ENCODE peak calls at places on chromosome 6, in nine cellular contexts. F is cardiac muscle cell, R is GM10248, L is hepatocyte, C is neural progenitor cell, N is heart right ventricle, A is endothelial cell, P is fibroblast of lung, Q is stomach. J is an unnamed sample.

GRCh38 chr6:20479075-20479871 is 55.0 kb upstream of the CDKAL1 start:
- DNase-seq in F (peak), R (no peak), L (no peak), C (no peak), N (no peak), A (no peak), P (no peak), Q (no peak), J (no peak)

GRCh38 chr6:117232191-117232590 is 33.2 kb upstream of the VGLL2 start:
- DNase-seq in F (no peak), R (no peak), L (no peak), C (no peak), N (no peak), A (no peak), P (no peak), Q (no peak), J (peak)

GRCh38 chr6:139367810-139368321 is 6.6 kb downstream of the CITED2 start:
- DNase-seq in F (peak), R (no peak), L (no peak), C (peak), N (no peak), A (no peak), P (no peak), Q (no peak), J (no peak)

GRCh38 chr6:102387351-102388033 is 994.0 kb downstream of the GRIK2 start:
- DNase-seq in F (no peak), R (no peak), L (no peak), C (no peak), N (no peak), A (no peak), P (no peak), Q (no peak), J (no peak)

GRCh38 chr6:33118525-33119123 is 42.8 kb downstream of the HLA-DPB1 start:
- DNase-seq in F (peak), R (peak), L (peak), C (peak), N (peak), A (no peak), P (peak), Q (no peak), J (peak)

GRCh38 chr6:31113861-31114539 is 600 bp upstream of the PSORS1C1 start:
- DNase-seq in F (peak), R (no peak), L (peak), C (no peak), N (no peak), A (no peak), P (peak), Q (no peak), J (no peak)

GRCh38 chr6:106790935-106791334 is 161.6 kb downstream of the QRSL1 start:
- DNase-seq in F (no peak), R (no peak), L (no peak), C (no peak), N (no peak), A (no peak), P (no peak), Q (no peak), J (no peak)

GRCh38 chr6:89482136-89482535 is 49.2 kb downstream of the ANKRD6 start:
- DNase-seq in F (no peak), R (no peak), L (no peak), C (no peak), N (no peak), A (no peak), P (no peak), Q (no peak), J (no peak)

GRCh38 chr6:118648866-118649554 is 2.4 kb downstream of the CEP85L start:
- DNase-seq in F (no peak), R (no peak), L (no peak), C (no peak), N (no peak), A (no peak), P (peak), Q (no peak), J (no peak)

GRCh38 chr6:168615837-168616236 is 174.9 kb downstream of the SMOC2 start:
- DNase-seq in F (no peak), R (no peak), L (no peak), C (no peak), N (no peak), A (no peak), P (no peak), Q (peak), J (no peak)

GRCh38 chr6:106055442-106055975 is 30.6 kb upstream of the PRDM1 start:
- DNase-seq in F (no peak), R (no peak), L (peak), C (no peak), N (no peak), A (no peak), P (no peak), Q (no peak), J (no peak)

GRCh38 chr6:73285674-73286283 is 22.8 kb upstream of the KHDC1 start:
- DNase-seq in F (peak), R (no peak), L (peak), C (peak), N (no peak), A (peak), P (peak), Q (no peak), J (peak)

GRCh38 chr6:159594750-159595117 is 98.3 kb downstream of the SOD2 start:
- DNase-seq in F (peak), R (no peak), L (no peak), C (no peak), N (no peak), A (no peak), P (peak), Q (no peak), J (peak)

GRCh38 chr6:33080127-33081089 is 4.6 kb downstream of the HLA-DPB1 start:
- DNase-seq in F (peak), R (peak), L (peak), C (peak), N (peak), A (peak), P (peak), Q (no peak), J (no peak)

GRCh38 chr6:151388997-151389639 is 2.2 kb downstream of the ZBTB2 start:
- DNase-seq in F (no peak), R (no peak), L (peak), C (no peak), N (no peak), A (peak), P (no peak), Q (no peak), J (no peak)

GRCh38 chr6:84926756-84927155 is 162.4 kb upstream of the TBX18 start:
- DNase-seq in F (no peak), R (no peak), L (no peak), C (no peak), N (no peak), A (no peak), P (no peak), Q (no peak), J (peak)

GRCh38 chr6:169828176-169828575 is 76.8 kb downstream of the ERMARD start:
- DNase-seq in F (no peak), R (no peak), L (no peak), C (no peak), N (no peak), A (no peak), P (no peak), Q (no peak), J (no peak)

GRCh38 chr6:26020291-26020982 is 57.8 kb downstream of the TRIM38 start:
- DNase-seq in F (peak), R (peak), L (peak), C (peak), N (peak), A (peak), P (peak), Q (peak), J (peak)

GRCh38 chr6:9250852-9251251 is 815.5 kb upstream of the SLC35B3 start:
- DNase-seq in F (peak), R (no peak), L (peak), C (peak), N (peak), A (peak), P (peak), Q (peak), J (peak)

GRCh38 chr6:51768087-51768486 is 319.3 kb downstream of the PKHD1 start:
- DNase-seq in F (no peak), R (no peak), L (no peak), C (no peak), N (no peak), A (no peak), P (no peak), Q (no peak), J (no peak)

GRCh38 chr6:38720295-38720694 is 5.2 kb downstream of the DNAH8 start:
- DNase-seq in F (peak), R (no peak), L (no peak), C (peak), N (no peak), A (no peak), P (no peak), Q (no peak), J (peak)

GRCh38 chr6:163405412-163406309 is 8.9 kb upstream of the QKI start:
- DNase-seq in F (peak), R (peak), L (peak), C (no peak), N (peak), A (no peak), P (no peak), Q (peak), J (no peak)

GRCh38 chr6:141483561-141484061 is 649.1 kb upstream of the GJE1 start:
- DNase-seq in F (peak), R (peak), L (no peak), C (no peak), N (peak), A (no peak), P (peak), Q (no peak), J (peak)

GRCh38 chr6:5205877-5206840 is 54.6 kb downstream of the LYRM4 start:
- DNase-seq in F (peak), R (no peak), L (peak), C (no peak), N (peak), A (no peak), P (peak), Q (peak), J (peak)

GRCh38 chr6:85547719-85548118 is 45.9 kb downstream of the SNX14 start:
- DNase-seq in F (no peak), R (no peak), L (no peak), C (no peak), N (no peak), A (no peak), P (no peak), Q (no peak), J (no peak)

GRCh38 chr6:2942916-2943563 is 28.3 kb downstream of the SERPINB6 start:
- DNase-seq in F (no peak), R (no peak), L (no peak), C (no peak), N (no peak), A (no peak), P (no peak), Q (peak), J (no peak)

GRCh38 chr6:81894788-81895221 is 142.3 kb upstream of the TENT5A start:
- DNase-seq in F (peak), R (no peak), L (no peak), C (peak), N (peak), A (no peak), P (no peak), Q (no peak), J (no peak)

GRCh38 chr6:51533962-51534361 is 553.5 kb downstream of the PKHD1 start:
- DNase-seq in F (no peak), R (no peak), L (no peak), C (no peak), N (no peak), A (no peak), P (no peak), Q (no peak), J (no peak)

GRCh38 chr6:40049128-40049527 is 114.9 kb upstream of the MOCS1 start:
- DNase-seq in F (no peak), R (no peak), L (no peak), C (no peak), N (no peak), A (no peak), P (no peak), Q (no peak), J (no peak)

GRCh38 chr6:27295301-27296079 is 16.6 kb downstream of the POM121L2 start:
- DNase-seq in F (peak), R (no peak), L (peak), C (peak), N (no peak), A (peak), P (peak), Q (no peak), J (peak)

GRCh38 chr6:113209315-113209714 is 647.8 kb upstream of the MARCKS start:
- DNase-seq in F (no peak), R (no peak), L (no peak), C (no peak), N (no peak), A (no peak), P (no peak), Q (no peak), J (no peak)

GRCh38 chr6:44631968-44632367 is 244.5 kb downstream of the CDC5L start:
- DNase-seq in F (no peak), R (no peak), L (no peak), C (no peak), N (no peak), A (no peak), P (no peak), Q (no peak), J (no peak)

GRCh38 chr6:52712136-52712535 is 41.2 kb downstream of the TMEM14A start:
- DNase-seq in F (no peak), R (no peak), L (no peak), C (no peak), N (no peak), A (no peak), P (no peak), Q (no peak), J (no peak)

GRCh38 chr6:25889877-25890853 is 16.1 kb upstream of the SLC17A3 start:
- DNase-seq in F (peak), R (no peak), L (peak), C (peak), N (peak), A (peak), P (peak), Q (no peak), J (peak)

GRCh38 chr6:158978752-158979151 is 21.2 kb downstream of the RSPH3 start:
- DNase-seq in F (peak), R (no peak), L (no peak), C (no peak), N (no peak), A (no peak), P (peak), Q (no peak), J (peak)

GRCh38 chr6:110217255-110217654 is 37.0 kb downstream of the CDC40 start:
- DNase-seq in F (no peak), R (no peak), L (no peak), C (no peak), N (no peak), A (no peak), P (peak), Q (no peak), J (no peak)

GRCh38 chr6:12594541-12594893 is 122.0 kb upstream of the PHACTR1 start:
- DNase-seq in F (no peak), R (no peak), L (no peak), C (no peak), N (no peak), A (no peak), P (no peak), Q (no peak), J (no peak)

GRCh38 chr6:40550096-40550731 is 37.0 kb downstream of the LRFN2 start:
- DNase-seq in F (peak), R (peak), L (peak), C (peak), N (peak), A (peak), P (peak), Q (peak), J (peak)

GRCh38 chr6:56459030-56459805 is 183.5 kb downstream of the DST start:
- DNase-seq in F (no peak), R (no peak), L (no peak), C (no peak), N (no peak), A (no peak), P (no peak), Q (no peak), J (no peak)
- TF ChIP-seq CTCF in F (no peak), R (no peak), L (no peak), C (no peak), N (no peak), A (no peak), P (no peak), Q (no peak), J (no peak)

GRCh38 chr6:130293800-130294199 is 71.0 kb upstream of the SAMD3 start:
- DNase-seq in F (peak), R (peak), L (peak), C (peak), N (no peak), A (peak), P (peak), Q (no peak), J (peak)

GRCh38 chr6:130298258-130298657 is 67.6 kb upstream of the TMEM200A start:
- DNase-seq in F (no peak), R (no peak), L (no peak), C (no peak), N (no peak), A (no peak), P (no peak), Q (no peak), J (no peak)

DNA sequence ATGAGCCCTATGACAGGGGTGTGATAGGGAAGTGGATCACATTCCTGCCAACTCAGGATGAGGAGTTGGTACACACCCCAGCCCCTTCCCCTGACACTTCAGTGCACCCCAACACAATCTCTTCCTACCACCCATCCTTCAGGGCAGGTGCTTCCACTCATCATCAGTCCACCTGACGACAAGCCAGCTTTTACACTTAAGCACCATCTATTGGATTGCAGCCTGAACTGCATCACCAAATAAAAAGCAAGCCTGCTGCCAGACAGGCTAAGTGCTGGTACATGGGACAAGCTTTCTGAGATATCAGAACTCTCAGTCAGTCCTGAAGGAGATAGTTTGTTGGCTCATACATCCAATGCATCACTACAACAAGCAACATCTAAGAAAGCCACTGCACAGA is 69.0 kb upstream of the TMEM200A start:
- DNase-seq in F (no peak), R (no peak), L (no peak), C (no peak), N (no peak), A (no peak), P (no peak), Q (no peak), J (peak)
- TF ChIP-seq CTCF in F (no peak), R (no peak), L (no peak), C (peak), N (no peak), A (no peak), P (no peak), Q (no peak), J (no peak)

GRCh38 chr6:42454428-42454791 is 2.7 kb upstream of the TRERF1 start:
- DNase-seq in F (peak), R (no peak), L (peak), C (peak), N (peak), A (peak), P (no peak), Q (peak), J (no peak)

GRCh38 chr6:42453649-42454427 is 2.1 kb upstream of the TRERF1 start:
- DNase-seq in F (peak), R (peak), L (peak), C (peak), N (peak), A (peak), P (peak), Q (peak), J (peak)

GRCh38 chr6:42451595-42452170 is at the start of gene TRERF1:
- DNase-seq in F (peak), R (peak), L (peak), C (peak), N (peak), A (peak), P (peak), Q (peak), J (peak)

GRCh38 chr6:42452171-42453026 is 673 bp upstream of the TRERF1 start:
- DNase-seq in F (peak), R (peak), L (peak), C (peak), N (peak), A (peak), P (peak), Q (peak), J (peak)

GRCh38 chr6:42453027-42453648 is 1.4 kb upstream of the TRERF1 start:
- DNase-seq in F (peak), R (peak), L (peak), C (peak), N (peak), A (peak), P (peak), Q (peak), J (peak)
- TF ChIP-seq CTCF in F (no peak), R (no peak), L (no peak), C (no peak), N (peak), A (no peak), P (no peak), Q (no peak), J (no peak)

GRCh38 chr6:148747493-148748160 is 797 bp downstream of the UST start:
- DNase-seq in F (peak), R (peak), L (peak), C (peak), N (peak), A (peak), P (no peak), Q (peak), J (peak)
- TF ChIP-seq CTCF in F (no peak), R (no peak), L (no peak), C (peak), N (no peak), A (no peak), P (no peak), Q (no peak), J (no peak)

GRCh38 chr6:617485-618100 is 39.3 kb downstream of the HUS1B start:
- DNase-seq in F (no peak), R (no peak), L (peak), C (no peak), N (no peak), A (no peak), P (no peak), Q (no peak), J (no peak)
- TF ChIP-seq CTCF in F (no peak), R (no peak), L (peak), C (peak), N (no peak), A (no peak), P (no peak), Q (no peak), J (no peak)

DNA sequence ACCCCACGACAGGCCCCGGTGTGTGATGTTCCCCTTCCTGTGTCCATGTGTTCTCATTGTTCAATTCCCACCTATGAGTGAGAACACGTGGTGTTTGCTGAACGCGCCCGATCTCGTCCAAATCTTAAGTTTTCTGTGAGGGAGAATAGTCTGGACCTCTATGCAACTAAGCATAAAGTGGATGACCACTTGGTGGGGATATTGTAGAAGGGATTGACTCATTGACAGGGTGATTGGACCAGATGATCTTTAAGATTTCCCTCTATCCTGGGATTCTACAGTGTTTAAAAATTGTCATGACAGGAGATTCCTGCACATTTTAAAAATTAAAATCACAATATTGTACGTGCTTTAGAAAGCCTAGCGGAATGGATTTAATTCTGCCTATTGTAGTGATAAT is 141.3 kb downstream of the TRMT11 start:
- DNase-seq in F (no peak), R (no peak), L (no peak), C (peak), N (no peak), A (no peak), P (peak), Q (no peak), J (peak)
- TF ChIP-seq CTCF in F (no peak), R (peak), L (peak), C (peak), N (no peak), A (no peak), P (peak), Q (no peak), J (no peak)

GRCh38 chr6:43149260-43149659 is 21.8 kb upstream of the SRF start:
- DNase-seq in F (no peak), R (no peak), L (no peak), C (no peak), N (no peak), A (no peak), P (no peak), Q (no peak), J (no peak)
- TF ChIP-seq CTCF in F (no peak), R (no peak), L (no peak), C (no peak), N (no peak), A (no peak), P (no peak), Q (no peak), J (no peak)

J was measured in MCF 10A.